ENCODE peak calls at places on chromosomes 11 and 22, in six cellular contexts. One of them, this sample, is unnamed.

GRCh38 chr11:94897330-94897768 is 76.0 kb downstream of the CWC15 start:
- DNase-seq in HCT116: peak; percentile 47
- DNase-seq in heart left ventricle: no peak
- DNase-seq in mammary epithelial cell: peak; percentile 21
- DNase-seq in left ventricle myocardium inferior: peak; percentile 43
- DNase-seq in breast epithelium: no peak
- DNase-seq in this sample: peak; percentile 33

GRCh38 chr11:120195601-120196289 is 15.1 kb upstream of the OAF start:
- DNase-seq in HCT116: no peak
- DNase-seq in mammary epithelial cell: no peak
- DNase-seq in left ventricle myocardium inferior: no peak
- DNase-seq in heart left ventricle: peak; percentile 16
- DNase-seq in breast epithelium: no peak
- DNase-seq in this sample: no peak

GRCh38 chr11:67268036-67268683 is 1.9 kb downstream of the GRK2 start:
- DNase-seq in HCT116: no peak
- DNase-seq in heart left ventricle: peak; percentile 32
- DNase-seq in mammary epithelial cell: no peak
- DNase-seq in left ventricle myocardium inferior: no peak
- DNase-seq in breast epithelium: no peak
- DNase-seq in this sample: no peak

GRCh38 chr11:115168229-115168671 is 336.0 kb downstream of the CADM1 start:
- DNase-seq in breast epithelium: no peak
- DNase-seq in mammary epithelial cell: no peak
- DNase-seq in heart left ventricle: peak; percentile 69
- DNase-seq in HCT116: no peak
- DNase-seq in left ventricle myocardium inferior: no peak
- DNase-seq in this sample: no peak

GRCh38 chr11:72114570-72114969 is 2.1 kb upstream of the ANAPC15 start:
- DNase-seq in mammary epithelial cell: peak; percentile 66
- DNase-seq in left ventricle myocardium inferior: no peak
- DNase-seq in heart left ventricle: no peak
- DNase-seq in HCT116: no peak
- DNase-seq in breast epithelium: no peak
- DNase-seq in this sample: no peak

GRCh38 chr11:13721760-13722159 is 53.3 kb downstream of the FAR1 start:
- DNase-seq in heart left ventricle: no peak
- DNase-seq in left ventricle myocardium inferior: no peak
- DNase-seq in mammary epithelial cell: peak; percentile 31
- DNase-seq in breast epithelium: no peak
- DNase-seq in HCT116: no peak
- DNase-seq in this sample: no peak

GRCh38 chr11:92932023-92932422 is 37.4 kb upstream of the MTNR1B start:
- DNase-seq in breast epithelium: no peak
- DNase-seq in mammary epithelial cell: peak; percentile 5
- DNase-seq in heart left ventricle: no peak
- DNase-seq in left ventricle myocardium inferior: no peak
- DNase-seq in HCT116: no peak
- DNase-seq in this sample: no peak

GRCh38 chr22:49317369-49317768 is 510.3 kb downstream of the BRD1 start:
- DNase-seq in breast epithelium: no peak
- DNase-seq in left ventricle myocardium inferior: no peak
- DNase-seq in mammary epithelial cell: no peak
- DNase-seq in HCT116: no peak
- DNase-seq in heart left ventricle: no peak
- DNase-seq in this sample: no peak

GRCh38 chr22:37220543-37220968 is 8.3 kb upstream of the SSTR3 start:
- DNase-seq in left ventricle myocardium inferior: no peak
- DNase-seq in breast epithelium: no peak
- DNase-seq in mammary epithelial cell: no peak
- DNase-seq in HCT116: no peak
- DNase-seq in heart left ventricle: no peak
- DNase-seq in this sample: no peak

GRCh38 chr11:33128739-33129138 is 32.5 kb downstream of the CSTF3 start:
- DNase-seq in mammary epithelial cell: peak; percentile 26
- DNase-seq in heart left ventricle: no peak
- DNase-seq in breast epithelium: no peak
- DNase-seq in HCT116: no peak
- DNase-seq in left ventricle myocardium inferior: no peak
- DNase-seq in this sample: no peak

GRCh38 chr22:41092023-41092817 is at the start of gene EP300:
- DNase-seq in mammary epithelial cell: peak; percentile 67
- DNase-seq in breast epithelium: peak; percentile 87
- DNase-seq in left ventricle myocardium inferior: peak; percentile 86
- DNase-seq in HCT116: peak; percentile 40
- DNase-seq in heart left ventricle: peak; percentile 89
- DNase-seq in this sample: peak; percentile 2

GRCh38 chr11:68904458-68904847 is 762 bp downstream of the IGHMBP2 start:
- DNase-seq in mammary epithelial cell: peak; percentile 43
- DNase-seq in heart left ventricle: peak; percentile 48
- DNase-seq in HCT116: no peak
- DNase-seq in breast epithelium: no peak
- DNase-seq in left ventricle myocardium inferior: peak; percentile 30
- DNase-seq in this sample: no peak

GRCh38 chr11:86438685-86439084 is 64.0 kb downstream of the CCDC81 start:
- DNase-seq in HCT116: no peak
- DNase-seq in left ventricle myocardium inferior: no peak
- DNase-seq in heart left ventricle: no peak
- DNase-seq in breast epithelium: no peak
- DNase-seq in mammary epithelial cell: peak; percentile 41
- DNase-seq in this sample: no peak

GRCh38 chr22:48926663-48927062 is 901.0 kb downstream of the BRD1 start:
- DNase-seq in HCT116: no peak
- DNase-seq in breast epithelium: no peak
- DNase-seq in heart left ventricle: no peak
- DNase-seq in left ventricle myocardium inferior: no peak
- DNase-seq in mammary epithelial cell: no peak
- DNase-seq in this sample: no peak

GRCh38 chr11:89489930-89490329 is 1.2 kb downstream of the NOX4 start:
- DNase-seq in HCT116: no peak
- DNase-seq in mammary epithelial cell: no peak
- DNase-seq in heart left ventricle: no peak
- DNase-seq in breast epithelium: no peak
- DNase-seq in left ventricle myocardium inferior: no peak
- DNase-seq in this sample: no peak

GRCh38 chr22:27323646-27324045 is 477.9 kb downstream of the MN1 start:
- DNase-seq in HCT116: no peak
- DNase-seq in mammary epithelial cell: no peak
- DNase-seq in breast epithelium: no peak
- DNase-seq in left ventricle myocardium inferior: no peak
- DNase-seq in heart left ventricle: no peak
- DNase-seq in this sample: no peak

GRCh38 chr22:40429481-40429880 is 59.1 kb downstream of the SGSM3 start:
- DNase-seq in breast epithelium: no peak
- DNase-seq in heart left ventricle: no peak
- DNase-seq in mammary epithelial cell: no peak
- DNase-seq in HCT116: no peak
- DNase-seq in left ventricle myocardium inferior: no peak
- DNase-seq in this sample: no peak

GRCh38 chr11:45369294-45369693 is 83.2 kb upstream of the SYT13 start:
- DNase-seq in HCT116: no peak
- DNase-seq in heart left ventricle: no peak
- DNase-seq in left ventricle myocardium inferior: no peak
- DNase-seq in mammary epithelial cell: no peak
- DNase-seq in breast epithelium: no peak
- DNase-seq in this sample: no peak

GRCh38 chr11:22666700-22667439 is 459 bp downstream of the GAS2 start:
- DNase-seq in heart left ventricle: peak; percentile 76
- DNase-seq in breast epithelium: no peak
- DNase-seq in left ventricle myocardium inferior: peak; percentile 60
- DNase-seq in HCT116: no peak
- DNase-seq in mammary epithelial cell: no peak
- DNase-seq in this sample: peak; percentile 11

GRCh38 chr22:19287076-19287724 is 4.3 kb downstream of the CLTCL1 start:
- DNase-seq in heart left ventricle: no peak
- DNase-seq in breast epithelium: no peak
- DNase-seq in mammary epithelial cell: peak; percentile 96
- DNase-seq in HCT116: no peak
- DNase-seq in left ventricle myocardium inferior: no peak
- DNase-seq in this sample: no peak

DNA sequence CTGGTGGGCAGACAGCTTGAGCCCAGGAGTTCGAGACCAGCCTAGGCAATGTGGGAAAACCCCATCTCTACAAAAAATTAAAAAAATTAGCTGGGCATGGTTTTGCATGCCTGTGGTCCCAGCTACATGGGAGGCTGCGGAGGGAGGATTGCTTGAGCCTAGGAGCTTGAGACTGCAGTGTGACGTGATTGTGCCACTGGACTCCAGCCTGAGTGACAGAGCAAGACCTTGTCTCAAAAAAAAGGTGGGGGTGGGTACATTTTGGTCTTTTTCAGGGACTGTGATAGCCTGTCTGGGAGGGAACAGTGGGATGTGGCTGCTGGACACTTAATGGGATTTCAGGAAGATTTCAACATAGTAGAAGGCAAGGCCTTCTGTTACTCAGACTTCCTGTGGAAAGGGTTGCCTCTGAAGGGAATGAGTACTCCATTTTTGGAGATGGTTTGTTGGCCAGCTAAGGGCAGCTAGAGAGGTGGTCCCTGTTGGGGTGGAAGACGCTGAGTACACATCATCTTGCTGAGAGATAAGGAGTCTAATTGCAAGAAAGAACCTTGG is 40.6 kb downstream of the RELT start:
- DNase-seq in heart left ventricle: no peak
- DNase-seq in mammary epithelial cell: no peak
- DNase-seq in HCT116: no peak
- DNase-seq in left ventricle myocardium inferior: no peak
- DNase-seq in breast epithelium: no peak
- DNase-seq in this sample: no peak
- H3K27ac ChIP-seq in heart left ventricle: no peak overlapping the region
- H3K27ac ChIP-seq in mammary epithelial cell: no peak overlapping the region
- H3K27ac ChIP-seq in HCT116: no peak overlapping the region
- H3K27ac ChIP-seq in left ventricle myocardium inferior: no peak overlapping the region
- H3K27ac ChIP-seq in breast epithelium: no peak overlapping the region
- H3K27ac ChIP-seq in this sample: no peak overlapping the region

GRCh38 chr22:35835267-35835997 is 117.8 kb downstream of the APOL5 start:
- DNase-seq in breast epithelium: no peak
- DNase-seq in mammary epithelial cell: peak; percentile 50
- DNase-seq in HCT116: peak; percentile 18
- DNase-seq in heart left ventricle: no peak
- DNase-seq in left ventricle myocardium inferior: no peak
- DNase-seq in this sample: no peak

GRCh38 chr22:35838849-35839646 is 121.4 kb downstream of the APOL5 start:
- DNase-seq in left ventricle myocardium inferior: no peak
- DNase-seq in HCT116: peak; percentile 24
- DNase-seq in mammary epithelial cell: peak; percentile 75
- DNase-seq in breast epithelium: no peak
- DNase-seq in heart left ventricle: no peak
- DNase-seq in this sample: no peak

GRCh38 chr22:35839811-35840739 is 122.4 kb downstream of the APOL5 start:
- DNase-seq in heart left ventricle: peak; percentile 92
- DNase-seq in left ventricle myocardium inferior: peak; percentile 82
- DNase-seq in HCT116: peak; percentile 95
- DNase-seq in mammary epithelial cell: peak; percentile 98
- DNase-seq in breast epithelium: peak; percentile 68
- DNase-seq in this sample: peak; percentile 81

GRCh38 chr22:35835998-35836691 is 118.5 kb downstream of the APOL5 start:
- DNase-seq in heart left ventricle: peak; percentile 74
- DNase-seq in mammary epithelial cell: peak; percentile 80
- DNase-seq in HCT116: peak; percentile 68
- DNase-seq in breast epithelium: no peak
- DNase-seq in left ventricle myocardium inferior: peak; percentile 43
- DNase-seq in this sample: peak; percentile 41

GRCh38 chr22:35837328-35837727 is 119.7 kb downstream of the APOL5 start:
- DNase-seq in HCT116: no peak
- DNase-seq in heart left ventricle: no peak
- DNase-seq in mammary epithelial cell: peak; percentile 9
- DNase-seq in left ventricle myocardium inferior: no peak
- DNase-seq in breast epithelium: no peak
- DNase-seq in this sample: no peak
- H3K4me3 ChIP-seq in HCT116: no peak overlapping the region
- H3K4me3 ChIP-seq in heart left ventricle: no peak overlapping the region
- H3K4me3 ChIP-seq in mammary epithelial cell: peak overlapping the region; percentile 83
- H3K4me3 ChIP-seq in left ventricle myocardium inferior: no peak overlapping the region
- H3K4me3 ChIP-seq in breast epithelium: no peak overlapping the region
- H3K4me3 ChIP-seq in this sample: no peak overlapping the region

GRCh38 chr11:1600626-1601025 is 2.5 kb upstream of the KRTAP5-2 start:
- DNase-seq in HCT116: no peak
- DNase-seq in heart left ventricle: no peak
- DNase-seq in mammary epithelial cell: no peak
- DNase-seq in left ventricle myocardium inferior: no peak
- DNase-seq in breast epithelium: no peak
- DNase-seq in this sample: no peak

GRCh38 chr11:1604181-1604580 is 4.1 kb downstream of the KRTAP5-3 start:
- DNase-seq in mammary epithelial cell: no peak
- DNase-seq in left ventricle myocardium inferior: no peak
- DNase-seq in breast epithelium: no peak
- DNase-seq in heart left ventricle: no peak
- DNase-seq in HCT116: no peak
- DNase-seq in this sample: no peak

GRCh38 chr11:1608363-1608762 is at the start of gene KRTAP5-3:
- DNase-seq in breast epithelium: no peak
- DNase-seq in HCT116: no peak
- DNase-seq in mammary epithelial cell: no peak
- DNase-seq in heart left ventricle: no peak
- DNase-seq in left ventricle myocardium inferior: no peak
- DNase-seq in this sample: no peak

GRCh38 chr11:1603629-1604028 is 4.6 kb downstream of the KRTAP5-3 start:
- DNase-seq in breast epithelium: no peak
- DNase-seq in left ventricle myocardium inferior: no peak
- DNase-seq in heart left ventricle: no peak
- DNase-seq in HCT116: no peak
- DNase-seq in mammary epithelial cell: no peak
- DNase-seq in this sample: no peak

GRCh38 chr11:1604711-1605110 is 3.6 kb downstream of the KRTAP5-3 start:
- DNase-seq in heart left ventricle: no peak
- DNase-seq in left ventricle myocardium inferior: no peak
- DNase-seq in mammary epithelial cell: no peak
- DNase-seq in HCT116: no peak
- DNase-seq in breast epithelium: no peak
- DNase-seq in this sample: no peak
- H3K27me3 ChIP-seq in heart left ventricle: peaks cover 23% of the 10 kb centered on the region
- H3K27me3 ChIP-seq in left ventricle myocardium inferior: peaks cover 61% of the 10 kb centered on the region
- H3K27me3 ChIP-seq in mammary epithelial cell: peaks cover 9% of the 10 kb centered on the region
- H3K27me3 ChIP-seq in HCT116: peaks cover 10% of the 10 kb centered on the region
- H3K27me3 ChIP-seq in breast epithelium: no peaks in the 10 kb centered on the region
- H3K27me3 ChIP-seq in this sample: no peaks in the 10 kb centered on the region

DNA sequence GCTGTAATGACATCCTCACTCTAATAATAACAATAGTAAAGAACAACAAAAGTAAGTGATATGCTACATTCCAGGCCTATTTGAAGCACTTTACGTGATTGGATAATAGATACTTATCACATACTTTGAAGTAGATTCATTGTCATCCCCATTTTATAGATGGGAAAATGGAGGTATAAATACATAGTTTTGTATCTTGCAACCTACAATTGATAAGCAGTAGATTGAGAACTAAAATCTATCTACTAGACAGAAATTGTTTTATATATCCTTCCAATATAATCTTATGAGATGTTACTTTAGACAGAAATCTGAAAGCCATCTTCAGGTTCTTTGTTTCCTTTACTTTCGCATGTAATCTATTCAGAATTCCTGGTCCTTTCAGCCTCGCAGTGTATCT is 104.6 kb upstream of the CD44 start:
- DNase-seq in HCT116: no peak
- DNase-seq in breast epithelium: no peak
- DNase-seq in heart left ventricle: no peak
- DNase-seq in mammary epithelial cell: no peak
- DNase-seq in left ventricle myocardium inferior: no peak
- DNase-seq in this sample: no peak
- H3K27ac ChIP-seq in HCT116: no peak overlapping the region
- H3K27ac ChIP-seq in breast epithelium: no peak overlapping the region
- H3K27ac ChIP-seq in heart left ventricle: no peak overlapping the region
- H3K27ac ChIP-seq in mammary epithelial cell: no peak overlapping the region
- H3K27ac ChIP-seq in left ventricle myocardium inferior: no peak overlapping the region
- H3K27ac ChIP-seq in this sample: no peak overlapping the region

This sample was measured in iPS DF 6.9.